ENCODE peak calls at places on chromosomes 3 and 15, in eight cellular contexts. One of them, this sample, is unnamed.

GRCh38 chr3:46968783-46969428 is 7.6 kb downstream of the CCDC12 start:
- DNase-seq in fibroblast of pulmonary artery: no peak
- DNase-seq in lung: no peak
- DNase-seq in dorsolateral prefrontal cortex: no peak
- DNase-seq in A549: no peak
- DNase-seq in PC-3: no peak
- DNase-seq in RWPE2: no peak
- DNase-seq in tibial artery: no peak
- DNase-seq in this sample: no peak

GRCh38 chr3:130687327-130687726 is 59.3 kb downstream of the PIK3R4 start:
- DNase-seq in fibroblast of pulmonary artery: no peak
- DNase-seq in lung: no peak
- DNase-seq in dorsolateral prefrontal cortex: no peak
- DNase-seq in A549: no peak
- DNase-seq in PC-3: no peak
- DNase-seq in RWPE2: no peak
- DNase-seq in tibial artery: no peak
- DNase-seq in this sample: peak

GRCh38 chr3:189119947-189120346 is 51.8 kb upstream of the TPRG1 start:
- DNase-seq in fibroblast of pulmonary artery: no peak
- DNase-seq in lung: no peak
- DNase-seq in dorsolateral prefrontal cortex: no peak
- DNase-seq in A549: no peak
- DNase-seq in PC-3: no peak
- DNase-seq in RWPE2: no peak
- DNase-seq in tibial artery: no peak
- DNase-seq in this sample: no peak

GRCh38 chr3:43063114-43063513 is 42.8 kb downstream of the POMGNT2 start:
- DNase-seq in fibroblast of pulmonary artery: no peak
- DNase-seq in lung: peak
- DNase-seq in dorsolateral prefrontal cortex: no peak
- DNase-seq in A549: no peak
- DNase-seq in PC-3: no peak
- DNase-seq in RWPE2: no peak
- DNase-seq in tibial artery: no peak
- DNase-seq in this sample: no peak

GRCh38 chr3:36877930-36878685 is 66.7 kb downstream of the TRANK1 start:
- DNase-seq in fibroblast of pulmonary artery: no peak
- DNase-seq in lung: no peak
- DNase-seq in dorsolateral prefrontal cortex: no peak
- DNase-seq in A549: no peak
- DNase-seq in PC-3: no peak
- DNase-seq in RWPE2: no peak
- DNase-seq in tibial artery: no peak
- DNase-seq in this sample: no peak

GRCh38 chr3:173510565-173510964 is 113.0 kb downstream of the NLGN1 start:
- DNase-seq in fibroblast of pulmonary artery: no peak
- DNase-seq in lung: no peak
- DNase-seq in dorsolateral prefrontal cortex: no peak
- DNase-seq in A549: no peak
- DNase-seq in PC-3: no peak
- DNase-seq in RWPE2: no peak
- DNase-seq in tibial artery: no peak
- DNase-seq in this sample: no peak

GRCh38 chr3:48299746-48300361 is 33.6 kb downstream of the SPINK8 start:
- DNase-seq in fibroblast of pulmonary artery: no peak
- DNase-seq in lung: no peak
- DNase-seq in dorsolateral prefrontal cortex: no peak
- DNase-seq in A549: no peak
- DNase-seq in PC-3: no peak
- DNase-seq in RWPE2: no peak
- DNase-seq in tibial artery: no peak
- DNase-seq in this sample: no peak

GRCh38 chr3:141368062-141368924 is at the start of gene ZBTB38:
- DNase-seq in fibroblast of pulmonary artery: peak
- DNase-seq in lung: peak
- DNase-seq in dorsolateral prefrontal cortex: peak
- DNase-seq in A549: peak
- DNase-seq in PC-3: peak
- DNase-seq in RWPE2: peak
- DNase-seq in tibial artery: peak
- DNase-seq in this sample: peak

GRCh38 chr3:47856669-47857068 is 53.7 kb downstream of the DHX30 start:
- DNase-seq in fibroblast of pulmonary artery: no peak
- DNase-seq in lung: no peak
- DNase-seq in dorsolateral prefrontal cortex: peak
- DNase-seq in A549: no peak
- DNase-seq in PC-3: no peak
- DNase-seq in RWPE2: no peak
- DNase-seq in tibial artery: no peak
- DNase-seq in this sample: no peak

GRCh38 chr3:187738089-187738399 is 7.2 kb downstream of the BCL6 start:
- DNase-seq in fibroblast of pulmonary artery: no peak
- DNase-seq in lung: no peak
- DNase-seq in dorsolateral prefrontal cortex: no peak
- DNase-seq in A549: no peak
- DNase-seq in PC-3: no peak
- DNase-seq in RWPE2: no peak
- DNase-seq in tibial artery: no peak
- DNase-seq in this sample: no peak
- H3K4me3 ChIP-seq in fibroblast of pulmonary artery: peak
- H3K4me3 ChIP-seq in lung: peak
- H3K4me3 ChIP-seq in dorsolateral prefrontal cortex: peak
- H3K4me3 ChIP-seq in A549: peak
- H3K4me3 ChIP-seq in PC-3: peak
- H3K4me3 ChIP-seq in RWPE2: peak
- H3K4me3 ChIP-seq in tibial artery: peak
- H3K4me3 ChIP-seq in this sample: peak

GRCh38 chr15:65832549-65833364 is 36.5 kb upstream of the RAB11A start:
- DNase-seq in fibroblast of pulmonary artery: peak
- DNase-seq in lung: peak
- DNase-seq in dorsolateral prefrontal cortex: peak
- DNase-seq in A549: peak
- DNase-seq in PC-3: peak
- DNase-seq in RWPE2: peak
- DNase-seq in tibial artery: peak
- DNase-seq in this sample: peak
- TF ChIP-seq CTCF in fibroblast of pulmonary artery: peak
- TF ChIP-seq CTCF in lung: no peak
- TF ChIP-seq CTCF in dorsolateral prefrontal cortex: no peak
- TF ChIP-seq CTCF in A549: peak
- TF ChIP-seq CTCF in PC-3: peak
- TF ChIP-seq CTCF in RWPE2: peak
- TF ChIP-seq CTCF in tibial artery: no peak
- TF ChIP-seq CTCF in this sample: peak

DNA sequence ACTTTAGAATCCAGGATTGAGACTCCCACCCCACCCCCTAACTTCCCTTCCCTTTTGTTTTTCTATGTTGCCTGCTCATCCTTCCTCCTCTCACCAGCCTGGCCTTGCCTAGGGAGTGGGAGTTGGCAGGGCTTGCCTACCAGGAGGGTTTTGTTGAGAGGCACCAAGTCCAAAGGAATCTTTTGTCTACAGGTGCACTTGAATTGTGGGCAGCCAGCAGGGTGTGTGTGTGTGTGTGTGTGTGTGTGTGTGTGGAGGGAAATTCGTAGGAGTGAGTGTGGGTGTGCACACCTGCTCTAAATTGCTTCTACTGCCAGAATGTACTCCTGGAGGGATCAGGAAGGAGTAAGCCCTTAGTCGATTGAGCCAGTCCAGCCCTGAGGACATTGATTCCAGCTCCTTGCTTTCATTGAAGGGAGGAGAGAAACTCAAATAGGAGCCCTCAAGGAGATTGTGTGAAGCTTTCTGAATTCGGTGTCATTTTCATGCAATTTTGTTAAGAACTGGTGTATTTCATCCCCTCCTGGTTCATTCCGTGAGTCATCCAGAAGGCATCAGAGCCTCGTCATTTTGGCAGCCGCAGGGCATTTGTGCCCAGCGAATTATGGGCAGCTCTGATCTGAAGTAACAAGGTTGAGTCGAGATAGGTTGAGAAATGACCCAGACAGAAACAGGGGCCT is 112.1 kb downstream of the SLCO3A1 start:
- DNase-seq in fibroblast of pulmonary artery: peak
- DNase-seq in lung: no peak
- DNase-seq in dorsolateral prefrontal cortex: peak
- DNase-seq in A549: peak
- DNase-seq in PC-3: peak
- DNase-seq in RWPE2: peak
- DNase-seq in tibial artery: no peak
- DNase-seq in this sample: peak
- H3K4me3 ChIP-seq in fibroblast of pulmonary artery: no peak
- H3K4me3 ChIP-seq in lung: no peak
- H3K4me3 ChIP-seq in dorsolateral prefrontal cortex: no peak
- H3K4me3 ChIP-seq in A549: peak
- H3K4me3 ChIP-seq in PC-3: peak
- H3K4me3 ChIP-seq in RWPE2: no peak
- H3K4me3 ChIP-seq in tibial artery: no peak
- H3K4me3 ChIP-seq in this sample: no peak

DNA sequence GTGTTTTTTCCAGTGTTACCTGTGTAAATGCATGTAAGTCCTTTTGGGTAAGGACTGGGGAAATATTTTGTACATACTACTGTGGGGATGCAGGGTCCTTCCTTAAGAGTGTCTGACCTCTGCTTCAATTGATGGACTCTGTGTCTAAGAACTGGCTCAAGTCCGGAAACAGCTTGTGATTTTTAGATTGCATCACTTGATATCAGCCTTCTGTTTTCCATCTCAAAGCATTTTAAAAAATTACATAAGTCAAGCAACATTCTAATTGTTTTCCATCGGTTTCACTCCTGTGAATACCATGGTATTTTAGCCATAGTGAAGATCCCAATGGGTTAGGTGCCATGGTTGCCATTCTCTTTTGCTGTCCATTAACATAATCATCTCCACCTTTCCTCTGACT is 597.6 kb downstream of the SQOR start:
- DNase-seq in fibroblast of pulmonary artery: no peak
- DNase-seq in lung: no peak
- DNase-seq in dorsolateral prefrontal cortex: no peak
- DNase-seq in A549: no peak
- DNase-seq in PC-3: no peak
- DNase-seq in RWPE2: no peak
- DNase-seq in tibial artery: no peak
- DNase-seq in this sample: no peak
- TF ChIP-seq CTCF in fibroblast of pulmonary artery: no peak
- TF ChIP-seq CTCF in lung: no peak
- TF ChIP-seq CTCF in dorsolateral prefrontal cortex: no peak
- TF ChIP-seq CTCF in A549: no peak
- TF ChIP-seq CTCF in PC-3: no peak
- TF ChIP-seq CTCF in RWPE2: no peak
- TF ChIP-seq CTCF in tibial artery: no peak
- TF ChIP-seq CTCF in this sample: no peak

GRCh38 chr15:65355983-65356353 is 21.8 kb downstream of the IGDCC3 start:
- DNase-seq in fibroblast of pulmonary artery: no peak
- DNase-seq in lung: no peak
- DNase-seq in dorsolateral prefrontal cortex: no peak
- DNase-seq in A549: no peak
- DNase-seq in PC-3: no peak
- DNase-seq in RWPE2: no peak
- DNase-seq in tibial artery: no peak
- DNase-seq in this sample: no peak

GRCh38 chr15:65354835-65355172 is 23.0 kb downstream of the IGDCC3 start:
- DNase-seq in fibroblast of pulmonary artery: no peak
- DNase-seq in lung: no peak
- DNase-seq in dorsolateral prefrontal cortex: no peak
- DNase-seq in A549: no peak
- DNase-seq in PC-3: no peak
- DNase-seq in RWPE2: no peak
- DNase-seq in tibial artery: no peak
- DNase-seq in this sample: no peak

GRCh38 chr15:65355173-65355982 is 22.4 kb downstream of the IGDCC3 start:
- DNase-seq in fibroblast of pulmonary artery: no peak
- DNase-seq in lung: no peak
- DNase-seq in dorsolateral prefrontal cortex: peak
- DNase-seq in A549: no peak
- DNase-seq in PC-3: no peak
- DNase-seq in RWPE2: no peak
- DNase-seq in tibial artery: no peak
- DNase-seq in this sample: no peak
- H3K4me3 ChIP-seq in fibroblast of pulmonary artery: peak
- H3K4me3 ChIP-seq in lung: peak
- H3K4me3 ChIP-seq in dorsolateral prefrontal cortex: peak
- H3K4me3 ChIP-seq in A549: peak
- H3K4me3 ChIP-seq in PC-3: no peak
- H3K4me3 ChIP-seq in RWPE2: peak
- H3K4me3 ChIP-seq in tibial artery: peak
- H3K4me3 ChIP-seq in this sample: peak

DNA sequence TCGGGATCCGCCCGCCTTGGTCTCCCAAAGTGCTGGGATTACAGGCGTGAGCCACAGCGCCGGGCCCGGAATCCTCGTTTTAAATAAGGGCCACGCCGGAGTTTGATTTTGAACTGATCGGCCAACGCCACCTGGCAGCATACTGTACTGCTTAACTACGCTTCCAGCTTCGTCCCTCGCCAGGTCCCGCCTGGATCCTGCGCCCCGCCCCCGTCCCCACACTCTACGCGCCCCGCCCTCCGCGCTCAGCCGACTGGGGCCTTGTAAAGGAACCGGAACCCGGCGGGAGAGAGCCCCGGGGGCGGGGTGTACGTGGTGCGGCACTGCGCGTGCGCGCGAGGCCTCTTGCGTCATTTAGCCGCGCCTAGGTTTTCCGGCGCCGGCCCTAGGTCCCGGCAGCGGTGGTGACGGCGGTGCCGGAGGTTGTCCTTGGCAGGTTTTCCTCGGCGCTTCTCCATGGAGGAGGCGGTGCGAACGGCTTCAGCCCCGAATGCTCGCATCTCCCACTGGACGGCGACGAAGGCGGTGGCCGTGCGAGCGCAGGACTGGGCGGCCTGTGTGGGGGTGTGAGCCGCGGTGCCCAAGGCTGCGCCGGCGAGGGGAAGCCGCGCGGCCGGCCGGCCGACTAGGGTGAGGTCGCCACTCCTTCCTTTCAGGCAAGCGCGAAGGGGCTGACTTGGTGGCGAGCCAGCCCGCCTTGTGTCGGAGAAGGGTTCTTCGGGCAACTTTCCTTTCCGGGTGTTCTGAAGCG is at the start of gene NIPA2:
- DNase-seq in fibroblast of pulmonary artery: peak
- DNase-seq in lung: peak
- DNase-seq in dorsolateral prefrontal cortex: peak
- DNase-seq in A549: peak
- DNase-seq in PC-3: peak
- DNase-seq in RWPE2: peak
- DNase-seq in tibial artery: peak
- DNase-seq in this sample: peak
- TF ChIP-seq CTCF in fibroblast of pulmonary artery: no peak
- TF ChIP-seq CTCF in lung: no peak
- TF ChIP-seq CTCF in dorsolateral prefrontal cortex: peak
- TF ChIP-seq CTCF in A549: no peak
- TF ChIP-seq CTCF in PC-3: no peak
- TF ChIP-seq CTCF in RWPE2: peak
- TF ChIP-seq CTCF in tibial artery: no peak
- TF ChIP-seq CTCF in this sample: peak

GRCh38 chr15:70761046-70761445 is 2.3 kb downstream of the UACA start:
- DNase-seq in fibroblast of pulmonary artery: no peak
- DNase-seq in lung: no peak
- DNase-seq in dorsolateral prefrontal cortex: no peak
- DNase-seq in A549: no peak
- DNase-seq in PC-3: peak
- DNase-seq in RWPE2: no peak
- DNase-seq in tibial artery: no peak
- DNase-seq in this sample: no peak
- H3K4me3 ChIP-seq in fibroblast of pulmonary artery: peak
- H3K4me3 ChIP-seq in lung: no peak
- H3K4me3 ChIP-seq in dorsolateral prefrontal cortex: no peak
- H3K4me3 ChIP-seq in A549: peak
- H3K4me3 ChIP-seq in PC-3: peak
- H3K4me3 ChIP-seq in RWPE2: no peak
- H3K4me3 ChIP-seq in tibial artery: peak
- H3K4me3 ChIP-seq in this sample: no peak